ENCODE peak calls at places on chromosomes 7 and 10, in eight cellular contexts. I, Q, V, P, L, O, C and X are unnamed samples.

GRCh38 chr10:124294811-124295770 is 123.6 kb downstream of the OAT start:
- DNase-seq in I (no peak), Q (no peak), V (peak), P (no peak), L (no peak), O (no peak), C (no peak), X (no peak)

GRCh38 chr7:156927571-156928405 is 21.7 kb upstream of the NOM1 start:
- DNase-seq in I (no peak), Q (no peak), V (peak), P (no peak), L (no peak), O (no peak), C (no peak), X (no peak)

GRCh38 chr10:111578076-111578475 is 501.2 kb downstream of the ADRA2A start:
- DNase-seq in I (no peak), Q (no peak), V (no peak), P (no peak), L (peak), O (no peak), C (no peak), X (no peak)

GRCh38 chr7:22995011-22995410 is 18.9 kb downstream of the HYCC1 start:
- DNase-seq in I (peak), Q (no peak), V (no peak), P (no peak), L (no peak), O (no peak), C (no peak), X (no peak)

GRCh38 chr10:72638586-72639440 is 12.9 kb upstream of the MICU1 start:
- DNase-seq in I (no peak), Q (no peak), V (no peak), P (no peak), L (no peak), O (no peak), C (no peak), X (no peak)

GRCh38 chr10:126469692-126470091 is 81.4 kb upstream of the ADAM12 start:
- DNase-seq in I (no peak), Q (no peak), V (no peak), P (no peak), L (no peak), O (no peak), C (no peak), X (no peak)

GRCh38 chr7:93228302-93228701 is 2.0 kb upstream of the HEPACAM2 start:
- DNase-seq in I (no peak), Q (peak), V (no peak), P (peak), L (no peak), O (no peak), C (no peak), X (peak)

GRCh38 chr7:132134814-132135445 is 441.3 kb downstream of the PLXNA4 start:
- DNase-seq in I (no peak), Q (peak), V (no peak), P (no peak), L (no peak), O (no peak), C (no peak), X (no peak)

GRCh38 chr10:122163182-122164027 is 107.7 kb upstream of the BTBD16 start:
- DNase-seq in I (peak), Q (peak), V (no peak), P (no peak), L (peak), O (no peak), C (no peak), X (no peak)

GRCh38 chr10:88163572-88163971 is 300.1 kb downstream of the PTEN start:
- DNase-seq in I (no peak), Q (no peak), V (no peak), P (no peak), L (no peak), O (no peak), C (no peak), X (no peak)

GRCh38 chr10:24618401-24618800 is 105.3 kb downstream of the ARHGAP21 start:
- DNase-seq in I (no peak), Q (peak), V (no peak), P (no peak), L (no peak), O (no peak), C (no peak), X (no peak)

GRCh38 chr7:104328308-104328969 is at the start of gene LHFPL3:
- DNase-seq in I (peak), Q (peak), V (no peak), P (no peak), L (peak), O (no peak), C (no peak), X (peak)

GRCh38 chr7:105769951-105770628 is 106.3 kb downstream of the ATXN7L1 start:
- DNase-seq in I (peak), Q (no peak), V (no peak), P (peak), L (no peak), O (no peak), C (no peak), X (no peak)

GRCh38 chr10:63886281-63887025 is 365.3 kb downstream of the REEP3 start:
- DNase-seq in I (no peak), Q (no peak), V (no peak), P (no peak), L (no peak), O (no peak), C (no peak), X (no peak)

GRCh38 chr10:71431216-71431944 is 34.7 kb downstream of the CDH23 start:
- DNase-seq in I (no peak), Q (no peak), V (peak), P (no peak), L (no peak), O (no peak), C (no peak), X (no peak)

GRCh38 chr7:20786779-20787651 is at the start of gene SP8:
- DNase-seq in I (peak), Q (peak), V (peak), P (peak), L (no peak), O (no peak), C (peak), X (no peak)

GRCh38 chr7:156578978-156579430 is 61.6 kb upstream of the RNF32 start:
- DNase-seq in I (no peak), Q (peak), V (no peak), P (no peak), L (peak), O (no peak), C (no peak), X (peak)

GRCh38 chr10:69864321-69864720 is 62.6 kb downstream of the COL13A1 start:
- DNase-seq in I (no peak), Q (no peak), V (no peak), P (no peak), L (no peak), O (no peak), C (no peak), X (no peak)

GRCh38 chr7:129188372-129188891 is at the start of gene SMO:
- DNase-seq in I (peak), Q (peak), V (peak), P (no peak), L (no peak), O (peak), C (peak), X (no peak)

GRCh38 chr7:157684157-157684595 is 347.4 kb downstream of the DNAJB6 start:
- DNase-seq in I (no peak), Q (peak), V (peak), P (no peak), L (no peak), O (no peak), C (no peak), X (no peak)

GRCh38 chr7:122262246-122262645 is 42.3 kb downstream of the FEZF1 start:
- DNase-seq in I (no peak), Q (no peak), V (no peak), P (no peak), L (no peak), O (no peak), C (no peak), X (no peak)

GRCh38 chr7:143329471-143330170 is 13.7 kb downstream of the CLCN1 start:
- DNase-seq in I (no peak), Q (peak), V (no peak), P (no peak), L (no peak), O (no peak), C (no peak), X (no peak)

GRCh38 chr7:2114052-2114451 is 118.7 kb downstream of the MAD1L1 start:
- DNase-seq in I (no peak), Q (no peak), V (no peak), P (peak), L (no peak), O (no peak), C (no peak), X (no peak)

GRCh38 chr7:128266891-128267839 is 26.1 kb downstream of the LEP start:
- DNase-seq in I (no peak), Q (peak), V (peak), P (peak), L (peak), O (peak), C (peak), X (peak)

GRCh38 chr10:125201108-125201524 is 40.8 kb upstream of the CTBP2 start:
- DNase-seq in I (no peak), Q (no peak), V (no peak), P (peak), L (no peak), O (no peak), C (no peak), X (no peak)

GRCh38 chr7:132601783-132602182 is 25.5 kb upstream of the PLXNA4 start:
- DNase-seq in I (no peak), Q (no peak), V (no peak), P (no peak), L (no peak), O (no peak), C (no peak), X (no peak)

GRCh38 chr7:102220929-102221850 is 65.5 kb upstream of the SH2B2 start:
- DNase-seq in I (no peak), Q (no peak), V (no peak), P (no peak), L (no peak), O (no peak), C (no peak), X (no peak)

GRCh38 chr10:96306516-96306915 is 2.3 kb downstream of the DNTT start:
- DNase-seq in I (peak), Q (no peak), V (peak), P (no peak), L (peak), O (peak), C (peak), X (peak)

GRCh38 chr10:127151981-127152699 is 44.3 kb downstream of the INSYN2A start:
- DNase-seq in I (no peak), Q (peak), V (no peak), P (no peak), L (peak), O (no peak), C (no peak), X (peak)